ENCODE peak calls at places on chromosomes 4 and X, in eight cellular contexts. P is CD4-positive, alpha-beta memory T cell; N is posterior cingulate gyrus; F is T-helper 2 cell; I is CD4-positive, alpha-beta T cell; Y is ELF-1; C is EL; O is HTR-8/SVneo. W is an unnamed sample.

GRCh38 chrX:10031743-10032142 is 64.6 kb downstream of the CLDN34 start:
- DNase-seq in P (no peak), N (no peak), F (no peak), I (no peak), Y (no peak), C (no peak), O (no peak), W (no peak)

GRCh38 chr4:762211-763190 is 56.9 kb downstream of the PCGF3 start:
- DNase-seq in P (no peak), N (peak), F (no peak), I (no peak), Y (no peak), C (peak), O (no peak), W (no peak)

GRCh38 chr4:118911162-118911791 is 22.6 kb downstream of the SYNPO2 start:
- DNase-seq in P (no peak), N (no peak), F (no peak), I (no peak), Y (no peak), C (peak), O (no peak), W (no peak)

GRCh38 chr4:118313098-118313497 is 39.7 kb downstream of the PRSS12 start:
- DNase-seq in P (no peak), N (no peak), F (no peak), I (no peak), Y (peak), C (no peak), O (no peak), W (no peak)

GRCh38 chr4:102620697-102621497 is 119.7 kb downstream of the NFKB1 start:
- DNase-seq in P (no peak), N (peak), F (no peak), I (no peak), Y (peak), C (peak), O (peak), W (peak)

GRCh38 chr4:175935016-175935661 is 123.1 kb upstream of the GPM6A start:
- DNase-seq in P (no peak), N (no peak), F (no peak), I (no peak), Y (peak), C (no peak), O (no peak), W (no peak)

GRCh38 chr4:106370214-106370613 is 1.6 kb upstream of the GIMD1 start:
- DNase-seq in P (no peak), N (no peak), F (no peak), I (no peak), Y (no peak), C (no peak), O (no peak), W (no peak)

GRCh38 chr4:150155391-150155790 is 77.1 kb downstream of the DCLK2 start:
- DNase-seq in P (no peak), N (no peak), F (no peak), I (no peak), Y (no peak), C (no peak), O (no peak), W (no peak)

GRCh38 chrX:134999469-134999868 is 8.7 kb downstream of the SMIM10 start:
- DNase-seq in P (no peak), N (no peak), F (no peak), I (no peak), Y (no peak), C (peak), O (no peak), W (peak)

GRCh38 chrX:22748093-22748999 is 251.4 kb upstream of the DDX53 start:
- DNase-seq in P (peak), N (peak), F (no peak), I (peak), Y (peak), C (peak), O (peak), W (peak)

GRCh38 chr4:100075056-100075455 is 115.2 kb downstream of the DDIT4L start:
- DNase-seq in P (no peak), N (no peak), F (no peak), I (no peak), Y (no peak), C (peak), O (no peak), W (no peak)

GRCh38 chrX:51894697-51895336 is 1.4 kb downstream of the MAGED1 start:
- DNase-seq in P (no peak), N (peak), F (no peak), I (no peak), Y (peak), C (peak), O (no peak), W (peak)

GRCh38 chr4:37561803-37562207 is 124.4 kb downstream of the RELL1 start:
- DNase-seq in P (no peak), N (no peak), F (no peak), I (no peak), Y (no peak), C (peak), O (no peak), W (peak)

GRCh38 chrX:46759645-46759974 is 692 bp upstream of the SLC9A7 start:
- DNase-seq in P (no peak), N (no peak), F (no peak), I (no peak), Y (no peak), C (peak), O (no peak), W (no peak)

GRCh38 chr4:38461342-38461741 is 202.7 kb upstream of the KLF3 start:
- DNase-seq in P (no peak), N (peak), F (no peak), I (no peak), Y (peak), C (no peak), O (no peak), W (peak)

GRCh38 chr4:119026662-119027444 is 108.8 kb upstream of the MYOZ2 start:
- DNase-seq in P (no peak), N (no peak), F (no peak), I (no peak), Y (no peak), C (peak), O (no peak), W (no peak)

GRCh38 chr4:168655182-168655581 is 158.3 kb downstream of the PALLD start:
- DNase-seq in P (no peak), N (no peak), F (no peak), I (no peak), Y (no peak), C (no peak), O (no peak), W (no peak)

GRCh38 chrX:10098235-10098819 is 58.4 kb upstream of the CLCN4 start:
- DNase-seq in P (peak), N (no peak), F (peak), I (no peak), Y (no peak), C (no peak), O (no peak), W (no peak)

GRCh38 chr4:40038972-40039371 is 17.7 kb upstream of the N4BP2 start:
- DNase-seq in P (no peak), N (no peak), F (no peak), I (no peak), Y (no peak), C (peak), O (no peak), W (peak)

GRCh38 chr4:7876096-7876993 is 63.3 kb downstream of the AFAP1 start:
- DNase-seq in P (peak), N (no peak), F (peak), I (no peak), Y (peak), C (peak), O (peak), W (peak)

GRCh38 chr4:165720411-165721082 is 152.5 kb upstream of the TLL1 start:
- DNase-seq in P (no peak), N (no peak), F (no peak), I (no peak), Y (no peak), C (no peak), O (no peak), W (no peak)

GRCh38 chr4:143184217-143184502 is 557 bp upstream of the USP38 start:
- DNase-seq in P (no peak), N (no peak), F (no peak), I (no peak), Y (no peak), C (no peak), O (no peak), W (no peak)

GRCh38 chrX:31656013-31656412 is 584.2 kb upstream of the FTHL17 start:
- DNase-seq in P (no peak), N (no peak), F (no peak), I (no peak), Y (no peak), C (peak), O (no peak), W (no peak)

GRCh38 chr4:42927946-42928345 is 35.4 kb downstream of the GRXCR1 start:
- DNase-seq in P (no peak), N (no peak), F (no peak), I (no peak), Y (no peak), C (no peak), O (no peak), W (no peak)

GRCh38 chr4:152357206-152357605 is 178.7 kb downstream of the FBXW7 start:
- DNase-seq in P (no peak), N (peak), F (no peak), I (no peak), Y (no peak), C (peak), O (no peak), W (peak)

GRCh38 chr4:81896936-81897335 is 425.2 kb upstream of the RASGEF1B start:
- DNase-seq in P (no peak), N (no peak), F (no peak), I (no peak), Y (no peak), C (no peak), O (no peak), W (no peak)

GRCh38 chr4:86825511-86825910 is 23.7 kb downstream of the SLC10A6 start:
- DNase-seq in P (no peak), N (no peak), F (no peak), I (no peak), Y (no peak), C (peak), O (peak), W (no peak)

GRCh38 chrX:153245288-153245731 is 66.2 kb downstream of the MAGEA1 start:
- DNase-seq in P (no peak), N (no peak), F (no peak), I (no peak), Y (peak), C (no peak), O (no peak), W (peak)

GRCh38 chr4:165294907-165295306 is 32.6 kb upstream of the MSMO1 start:
- DNase-seq in P (peak), N (no peak), F (no peak), I (peak), Y (peak), C (no peak), O (no peak), W (no peak)

GRCh38 chrX:154074199-154074598 is 23.3 kb downstream of the MECP2 start:
- DNase-seq in P (no peak), N (no peak), F (no peak), I (no peak), Y (peak), C (peak), O (peak), W (peak)

GRCh38 chr4:169307581-169307980 is 36.8 kb upstream of the SH3RF1 start:
- DNase-seq in P (no peak), N (no peak), F (no peak), I (no peak), Y (no peak), C (no peak), O (no peak), W (no peak)